ENCODE peak calls at places on chromosomes 11 and 22, in eight cellular contexts. X is central memory CD4-positive, alpha-beta T cell; H is T-helper 1 cell; Q is astrocyte of the spinal cord; R is NCI-H187; I is putamen; J is NCI-H1417; P is substantia nigra. C is an unnamed sample.

GRCh38 chr11:100827934-100828661 is 141.0 kb downstream of the ARHGAP42 start:
- DNase-seq in I (no peak), R (no peak), H (no peak), X (no peak), P (no peak), J (peak), Q (peak), C (no peak)

GRCh38 chr11:19931141-19931767 is 218.6 kb downstream of the NAV2 start:
- DNase-seq in J (no peak), H (no peak), I (no peak), P (no peak), X (no peak), Q (peak), R (no peak), C (no peak)

GRCh38 chr11:102751673-102752072 is 26.9 kb upstream of the MMP8 start:
- DNase-seq in X (no peak), P (no peak), R (no peak), H (no peak), I (no peak), J (no peak), Q (no peak), C (no peak)

GRCh38 chr22:49760630-49761571 is 66.8 kb downstream of the BRD1 start:
- DNase-seq in X (no peak), J (no peak), Q (no peak), I (no peak), R (no peak), H (no peak), P (no peak), C (no peak)

GRCh38 chr11:123137496-123138270 is 57.4 kb downstream of the CLMP start:
- DNase-seq in P (peak), J (peak), I (peak), Q (peak), H (no peak), X (no peak), R (no peak), C (peak)

GRCh38 chr11:78149646-78150045 is 10.2 kb upstream of the ALG8 start:
- DNase-seq in J (no peak), P (peak), I (no peak), H (no peak), R (no peak), Q (peak), X (no peak), C (peak)

GRCh38 chr22:39414886-39415285 is 15.3 kb downstream of the TAB1 start:
- DNase-seq in I (no peak), Q (no peak), X (no peak), H (no peak), P (no peak), J (no peak), R (no peak), C (no peak)

GRCh38 chr22:42799462-42800405 is 57.3 kb downstream of the ARFGAP3 start:
- DNase-seq in Q (no peak), P (no peak), I (no peak), J (no peak), R (no peak), X (no peak), H (no peak), C (no peak)

GRCh38 chr22:31345331-31346254 is 553 bp downstream of the PATZ1 start:
- DNase-seq in J (peak), P (peak), R (peak), X (peak), I (peak), Q (peak), H (peak), C (peak)

GRCh38 chr11:32325187-32325586 is 110.2 kb downstream of the WT1 start:
- DNase-seq in J (no peak), Q (no peak), I (no peak), H (no peak), X (no peak), R (no peak), P (no peak), C (no peak)

C was measured in pons.